ENCODE peak calls at places on chromosome 7, in ten cellular contexts. One of them, this sample, is unnamed.

GRCh38 chr7:67764312-67764711 is 767.7 kb downstream of the TYW1 start:
- DNase-seq in A172: no peak
- DNase-seq in omental fat pad: no peak
- DNase-seq in effector CD4-positive, alpha-beta T cell: no peak
- DNase-seq in HEK293T: no peak
- DNase-seq in activated CD8-positive, alpha-beta memory T cell treated with anti-CD3 and anti-CD28 coated beads for 48 hours: no peak
- DNase-seq in NCI-H1105: no peak
- DNase-seq in NCI-H2171 treated with DMSO at 0.1 percent for 48 hours: no peak
- DNase-seq in activated naive CD8-positive, alpha-beta T cell treated with anti-CD3 and anti-CD28 coated beads, Interleukin-2, amount 50 U/mL, for 24 hours: no peak
- DNase-seq in lung: no peak
- DNase-seq in this sample: no peak

GRCh38 chr7:117004899-117005298 is 51.6 kb downstream of the ST7 start:
- DNase-seq in A172: no peak
- DNase-seq in omental fat pad: no peak
- DNase-seq in effector CD4-positive, alpha-beta T cell: no peak
- DNase-seq in HEK293T: no peak
- DNase-seq in activated CD8-positive, alpha-beta memory T cell treated with anti-CD3 and anti-CD28 coated beads for 48 hours: no peak
- DNase-seq in NCI-H1105: no peak
- DNase-seq in NCI-H2171 treated with DMSO at 0.1 percent for 48 hours: no peak
- DNase-seq in activated naive CD8-positive, alpha-beta T cell treated with anti-CD3 and anti-CD28 coated beads, Interleukin-2, amount 50 U/mL, for 24 hours: no peak
- DNase-seq in lung: no peak
- DNase-seq in this sample: no peak

GRCh38 chr7:158975526-158976467 is 119.4 kb downstream of the DYNC2I1 start:
- DNase-seq in A172: no peak
- DNase-seq in omental fat pad: no peak
- DNase-seq in effector CD4-positive, alpha-beta T cell: no peak
- DNase-seq in HEK293T: no peak
- DNase-seq in activated CD8-positive, alpha-beta memory T cell treated with anti-CD3 and anti-CD28 coated beads for 48 hours: no peak
- DNase-seq in NCI-H1105: peak; percentile 49
- DNase-seq in NCI-H2171 treated with DMSO at 0.1 percent for 48 hours: no peak
- DNase-seq in activated naive CD8-positive, alpha-beta T cell treated with anti-CD3 and anti-CD28 coated beads, Interleukin-2, amount 50 U/mL, for 24 hours: peak; percentile 48
- DNase-seq in lung: no peak
- DNase-seq in this sample: peak; percentile 60

GRCh38 chr7:16447867-16448266 is 17.7 kb downstream of the SOSTDC1 start:
- DNase-seq in A172: no peak
- DNase-seq in omental fat pad: no peak
- DNase-seq in effector CD4-positive, alpha-beta T cell: no peak
- DNase-seq in HEK293T: no peak
- DNase-seq in activated CD8-positive, alpha-beta memory T cell treated with anti-CD3 and anti-CD28 coated beads for 48 hours: no peak
- DNase-seq in NCI-H1105: no peak
- DNase-seq in NCI-H2171 treated with DMSO at 0.1 percent for 48 hours: no peak
- DNase-seq in activated naive CD8-positive, alpha-beta T cell treated with anti-CD3 and anti-CD28 coated beads, Interleukin-2, amount 50 U/mL, for 24 hours: no peak
- DNase-seq in lung: no peak
- DNase-seq in this sample: no peak

GRCh38 chr7:66250711-66251110 is 45.6 kb downstream of the TPST1 start:
- DNase-seq in A172: peak; percentile 91
- DNase-seq in omental fat pad: no peak
- DNase-seq in effector CD4-positive, alpha-beta T cell: no peak
- DNase-seq in HEK293T: no peak
- DNase-seq in activated CD8-positive, alpha-beta memory T cell treated with anti-CD3 and anti-CD28 coated beads for 48 hours: no peak
- DNase-seq in NCI-H1105: no peak
- DNase-seq in NCI-H2171 treated with DMSO at 0.1 percent for 48 hours: no peak
- DNase-seq in activated naive CD8-positive, alpha-beta T cell treated with anti-CD3 and anti-CD28 coated beads, Interleukin-2, amount 50 U/mL, for 24 hours: no peak
- DNase-seq in lung: no peak
- DNase-seq in this sample: no peak

GRCh38 chr7:41579961-41580935 is 122.6 kb downstream of the INHBA start:
- DNase-seq in A172: peak; percentile 98
- DNase-seq in omental fat pad: no peak
- DNase-seq in effector CD4-positive, alpha-beta T cell: no peak
- DNase-seq in HEK293T: no peak
- DNase-seq in activated CD8-positive, alpha-beta memory T cell treated with anti-CD3 and anti-CD28 coated beads for 48 hours: no peak
- DNase-seq in NCI-H1105: no peak
- DNase-seq in NCI-H2171 treated with DMSO at 0.1 percent for 48 hours: no peak
- DNase-seq in activated naive CD8-positive, alpha-beta T cell treated with anti-CD3 and anti-CD28 coated beads, Interleukin-2, amount 50 U/mL, for 24 hours: no peak
- DNase-seq in lung: no peak
- DNase-seq in this sample: no peak

GRCh38 chr7:76231583-76231982 is 29.9 kb downstream of the SRRM3 start:
- DNase-seq in A172: peak; percentile 46
- DNase-seq in omental fat pad: no peak
- DNase-seq in effector CD4-positive, alpha-beta T cell: no peak
- DNase-seq in HEK293T: no peak
- DNase-seq in activated CD8-positive, alpha-beta memory T cell treated with anti-CD3 and anti-CD28 coated beads for 48 hours: no peak
- DNase-seq in NCI-H1105: no peak
- DNase-seq in NCI-H2171 treated with DMSO at 0.1 percent for 48 hours: no peak
- DNase-seq in activated naive CD8-positive, alpha-beta T cell treated with anti-CD3 and anti-CD28 coated beads, Interleukin-2, amount 50 U/mL, for 24 hours: no peak
- DNase-seq in lung: no peak
- DNase-seq in this sample: no peak

GRCh38 chr7:113010377-113010776 is 76.2 kb downstream of the GPR85 start:
- DNase-seq in A172: no peak
- DNase-seq in omental fat pad: no peak
- DNase-seq in effector CD4-positive, alpha-beta T cell: no peak
- DNase-seq in HEK293T: no peak
- DNase-seq in activated CD8-positive, alpha-beta memory T cell treated with anti-CD3 and anti-CD28 coated beads for 48 hours: no peak
- DNase-seq in NCI-H1105: peak; percentile 5
- DNase-seq in NCI-H2171 treated with DMSO at 0.1 percent for 48 hours: no peak
- DNase-seq in activated naive CD8-positive, alpha-beta T cell treated with anti-CD3 and anti-CD28 coated beads, Interleukin-2, amount 50 U/mL, for 24 hours: no peak
- DNase-seq in lung: no peak
- DNase-seq in this sample: no peak

GRCh38 chr7:128112781-128113221 is 81.6 kb upstream of the LRRC4 start:
- DNase-seq in A172: no peak
- DNase-seq in omental fat pad: no peak
- DNase-seq in effector CD4-positive, alpha-beta T cell: no peak
- DNase-seq in HEK293T: no peak
- DNase-seq in activated CD8-positive, alpha-beta memory T cell treated with anti-CD3 and anti-CD28 coated beads for 48 hours: no peak
- DNase-seq in NCI-H1105: no peak
- DNase-seq in NCI-H2171 treated with DMSO at 0.1 percent for 48 hours: peak; percentile 66
- DNase-seq in activated naive CD8-positive, alpha-beta T cell treated with anti-CD3 and anti-CD28 coated beads, Interleukin-2, amount 50 U/mL, for 24 hours: no peak
- DNase-seq in lung: no peak
- DNase-seq in this sample: peak; percentile 34

GRCh38 chr7:21367081-21367480 is 60.8 kb upstream of the SP4 start:
- DNase-seq in A172: no peak
- DNase-seq in omental fat pad: no peak
- DNase-seq in effector CD4-positive, alpha-beta T cell: no peak
- DNase-seq in HEK293T: no peak
- DNase-seq in activated CD8-positive, alpha-beta memory T cell treated with anti-CD3 and anti-CD28 coated beads for 48 hours: no peak
- DNase-seq in NCI-H1105: peak; percentile 50
- DNase-seq in NCI-H2171 treated with DMSO at 0.1 percent for 48 hours: no peak
- DNase-seq in activated naive CD8-positive, alpha-beta T cell treated with anti-CD3 and anti-CD28 coated beads, Interleukin-2, amount 50 U/mL, for 24 hours: no peak
- DNase-seq in lung: no peak
- DNase-seq in this sample: no peak

GRCh38 chr7:69599211-69599878 is 1.1 kb downstream of the AUTS2 start:
- DNase-seq in A172: peak; percentile 25
- DNase-seq in omental fat pad: no peak
- DNase-seq in effector CD4-positive, alpha-beta T cell: no peak
- DNase-seq in HEK293T: no peak
- DNase-seq in activated CD8-positive, alpha-beta memory T cell treated with anti-CD3 and anti-CD28 coated beads for 48 hours: no peak
- DNase-seq in NCI-H1105: peak; percentile 41
- DNase-seq in NCI-H2171 treated with DMSO at 0.1 percent for 48 hours: peak; percentile 39
- DNase-seq in activated naive CD8-positive, alpha-beta T cell treated with anti-CD3 and anti-CD28 coated beads, Interleukin-2, amount 50 U/mL, for 24 hours: no peak
- DNase-seq in lung: no peak
- DNase-seq in this sample: no peak

GRCh38 chr7:148156248-148156647 is 434.3 kb upstream of the C7orf33 start:
- DNase-seq in A172: peak; percentile 57
- DNase-seq in omental fat pad: no peak
- DNase-seq in effector CD4-positive, alpha-beta T cell: no peak
- DNase-seq in HEK293T: no peak
- DNase-seq in activated CD8-positive, alpha-beta memory T cell treated with anti-CD3 and anti-CD28 coated beads for 48 hours: no peak
- DNase-seq in NCI-H1105: no peak
- DNase-seq in NCI-H2171 treated with DMSO at 0.1 percent for 48 hours: no peak
- DNase-seq in activated naive CD8-positive, alpha-beta T cell treated with anti-CD3 and anti-CD28 coated beads, Interleukin-2, amount 50 U/mL, for 24 hours: no peak
- DNase-seq in lung: no peak
- DNase-seq in this sample: no peak

GRCh38 chr7:51369746-51370145 is 53.1 kb upstream of the COBL start:
- DNase-seq in A172: peak; percentile 26
- DNase-seq in omental fat pad: no peak
- DNase-seq in effector CD4-positive, alpha-beta T cell: no peak
- DNase-seq in HEK293T: no peak
- DNase-seq in activated CD8-positive, alpha-beta memory T cell treated with anti-CD3 and anti-CD28 coated beads for 48 hours: no peak
- DNase-seq in NCI-H1105: no peak
- DNase-seq in NCI-H2171 treated with DMSO at 0.1 percent for 48 hours: peak; percentile 13
- DNase-seq in activated naive CD8-positive, alpha-beta T cell treated with anti-CD3 and anti-CD28 coated beads, Interleukin-2, amount 50 U/mL, for 24 hours: no peak
- DNase-seq in lung: no peak
- DNase-seq in this sample: no peak

GRCh38 chr7:92790987-92791386 is 45.4 kb downstream of the CDK6 start:
- DNase-seq in A172: peak; percentile 65
- DNase-seq in omental fat pad: no peak
- DNase-seq in effector CD4-positive, alpha-beta T cell: no peak
- DNase-seq in HEK293T: no peak
- DNase-seq in activated CD8-positive, alpha-beta memory T cell treated with anti-CD3 and anti-CD28 coated beads for 48 hours: no peak
- DNase-seq in NCI-H1105: no peak
- DNase-seq in NCI-H2171 treated with DMSO at 0.1 percent for 48 hours: no peak
- DNase-seq in activated naive CD8-positive, alpha-beta T cell treated with anti-CD3 and anti-CD28 coated beads, Interleukin-2, amount 50 U/mL, for 24 hours: no peak
- DNase-seq in lung: no peak
- DNase-seq in this sample: no peak

GRCh38 chr7:54166419-54166818 is 375.8 kb upstream of the VSTM2A start:
- DNase-seq in A172: no peak
- DNase-seq in omental fat pad: no peak
- DNase-seq in effector CD4-positive, alpha-beta T cell: no peak
- DNase-seq in HEK293T: no peak
- DNase-seq in activated CD8-positive, alpha-beta memory T cell treated with anti-CD3 and anti-CD28 coated beads for 48 hours: no peak
- DNase-seq in NCI-H1105: no peak
- DNase-seq in NCI-H2171 treated with DMSO at 0.1 percent for 48 hours: no peak
- DNase-seq in activated naive CD8-positive, alpha-beta T cell treated with anti-CD3 and anti-CD28 coated beads, Interleukin-2, amount 50 U/mL, for 24 hours: no peak
- DNase-seq in lung: no peak
- DNase-seq in this sample: no peak

GRCh38 chr7:106178593-106179134 is 66.6 kb upstream of the SYPL1 start:
- DNase-seq in A172: peak; percentile 39
- DNase-seq in omental fat pad: no peak
- DNase-seq in effector CD4-positive, alpha-beta T cell: no peak
- DNase-seq in HEK293T: no peak
- DNase-seq in activated CD8-positive, alpha-beta memory T cell treated with anti-CD3 and anti-CD28 coated beads for 48 hours: no peak
- DNase-seq in NCI-H1105: no peak
- DNase-seq in NCI-H2171 treated with DMSO at 0.1 percent for 48 hours: peak; percentile 2
- DNase-seq in activated naive CD8-positive, alpha-beta T cell treated with anti-CD3 and anti-CD28 coated beads, Interleukin-2, amount 50 U/mL, for 24 hours: no peak
- DNase-seq in lung: no peak
- DNase-seq in this sample: no peak

GRCh38 chr7:30920584-30921539 is 9.2 kb downstream of the AQP1 start:
- DNase-seq in A172: peak; percentile 93
- DNase-seq in omental fat pad: peak; percentile 19
- DNase-seq in effector CD4-positive, alpha-beta T cell: no peak
- DNase-seq in HEK293T: no peak
- DNase-seq in activated CD8-positive, alpha-beta memory T cell treated with anti-CD3 and anti-CD28 coated beads for 48 hours: no peak
- DNase-seq in NCI-H1105: no peak
- DNase-seq in NCI-H2171 treated with DMSO at 0.1 percent for 48 hours: no peak
- DNase-seq in activated naive CD8-positive, alpha-beta T cell treated with anti-CD3 and anti-CD28 coated beads, Interleukin-2, amount 50 U/mL, for 24 hours: no peak
- DNase-seq in lung: no peak
- DNase-seq in this sample: no peak

GRCh38 chr7:85070967-85071628 is 115.8 kb downstream of the SEMA3D start:
- DNase-seq in A172: no peak
- DNase-seq in omental fat pad: no peak
- DNase-seq in effector CD4-positive, alpha-beta T cell: no peak
- DNase-seq in HEK293T: peak; percentile 32
- DNase-seq in activated CD8-positive, alpha-beta memory T cell treated with anti-CD3 and anti-CD28 coated beads for 48 hours: no peak
- DNase-seq in NCI-H1105: no peak
- DNase-seq in NCI-H2171 treated with DMSO at 0.1 percent for 48 hours: no peak
- DNase-seq in activated naive CD8-positive, alpha-beta T cell treated with anti-CD3 and anti-CD28 coated beads, Interleukin-2, amount 50 U/mL, for 24 hours: no peak
- DNase-seq in lung: no peak
- DNase-seq in this sample: no peak

GRCh38 chr7:74343281-74344127 is 54.3 kb downstream of the CLIP2 start:
- DNase-seq in A172: peak; percentile 95
- DNase-seq in omental fat pad: no peak
- DNase-seq in effector CD4-positive, alpha-beta T cell: no peak
- DNase-seq in HEK293T: no peak
- DNase-seq in activated CD8-positive, alpha-beta memory T cell treated with anti-CD3 and anti-CD28 coated beads for 48 hours: no peak
- DNase-seq in NCI-H1105: no peak
- DNase-seq in NCI-H2171 treated with DMSO at 0.1 percent for 48 hours: no peak
- DNase-seq in activated naive CD8-positive, alpha-beta T cell treated with anti-CD3 and anti-CD28 coated beads, Interleukin-2, amount 50 U/mL, for 24 hours: peak; percentile 10
- DNase-seq in lung: no peak
- DNase-seq in this sample: no peak

GRCh38 chr7:25296086-25296485 is 67.8 kb upstream of the NPVF start:
- DNase-seq in A172: no peak
- DNase-seq in omental fat pad: no peak
- DNase-seq in effector CD4-positive, alpha-beta T cell: no peak
- DNase-seq in HEK293T: no peak
- DNase-seq in activated CD8-positive, alpha-beta memory T cell treated with anti-CD3 and anti-CD28 coated beads for 48 hours: no peak
- DNase-seq in NCI-H1105: no peak
- DNase-seq in NCI-H2171 treated with DMSO at 0.1 percent for 48 hours: no peak
- DNase-seq in activated naive CD8-positive, alpha-beta T cell treated with anti-CD3 and anti-CD28 coated beads, Interleukin-2, amount 50 U/mL, for 24 hours: no peak
- DNase-seq in lung: no peak
- DNase-seq in this sample: no peak

GRCh38 chr7:70632400-70632799 is 499.5 kb upstream of the GALNT17 start:
- DNase-seq in A172: no peak
- DNase-seq in omental fat pad: no peak
- DNase-seq in effector CD4-positive, alpha-beta T cell: no peak
- DNase-seq in HEK293T: no peak
- DNase-seq in activated CD8-positive, alpha-beta memory T cell treated with anti-CD3 and anti-CD28 coated beads for 48 hours: no peak
- DNase-seq in NCI-H1105: no peak
- DNase-seq in NCI-H2171 treated with DMSO at 0.1 percent for 48 hours: peak; percentile 36
- DNase-seq in activated naive CD8-positive, alpha-beta T cell treated with anti-CD3 and anti-CD28 coated beads, Interleukin-2, amount 50 U/mL, for 24 hours: no peak
- DNase-seq in lung: no peak
- DNase-seq in this sample: no peak

GRCh38 chr7:144038887-144039286 is 9.9 kb upstream of the OR2A5 start:
- DNase-seq in A172: no peak
- DNase-seq in omental fat pad: no peak
- DNase-seq in effector CD4-positive, alpha-beta T cell: no peak
- DNase-seq in HEK293T: no peak
- DNase-seq in activated CD8-positive, alpha-beta memory T cell treated with anti-CD3 and anti-CD28 coated beads for 48 hours: no peak
- DNase-seq in NCI-H1105: no peak
- DNase-seq in NCI-H2171 treated with DMSO at 0.1 percent for 48 hours: no peak
- DNase-seq in activated naive CD8-positive, alpha-beta T cell treated with anti-CD3 and anti-CD28 coated beads, Interleukin-2, amount 50 U/mL, for 24 hours: no peak
- DNase-seq in lung: no peak
- DNase-seq in this sample: no peak

GRCh38 chr7:106425017-106425719 is 140.4 kb upstream of the NAMPT start:
- DNase-seq in A172: peak; percentile 96
- DNase-seq in omental fat pad: peak; percentile 38
- DNase-seq in effector CD4-positive, alpha-beta T cell: no peak
- DNase-seq in HEK293T: no peak
- DNase-seq in activated CD8-positive, alpha-beta memory T cell treated with anti-CD3 and anti-CD28 coated beads for 48 hours: peak; percentile 51
- DNase-seq in NCI-H1105: no peak
- DNase-seq in NCI-H2171 treated with DMSO at 0.1 percent for 48 hours: no peak
- DNase-seq in activated naive CD8-positive, alpha-beta T cell treated with anti-CD3 and anti-CD28 coated beads, Interleukin-2, amount 50 U/mL, for 24 hours: peak; percentile 73
- DNase-seq in lung: peak; percentile 88
- DNase-seq in this sample: peak; percentile 78

GRCh38 chr7:130131964-130132875 is 61.9 kb downstream of the KLHDC10 start:
- DNase-seq in A172: no peak
- DNase-seq in omental fat pad: no peak
- DNase-seq in effector CD4-positive, alpha-beta T cell: no peak
- DNase-seq in HEK293T: no peak
- DNase-seq in activated CD8-positive, alpha-beta memory T cell treated with anti-CD3 and anti-CD28 coated beads for 48 hours: no peak
- DNase-seq in NCI-H1105: no peak
- DNase-seq in NCI-H2171 treated with DMSO at 0.1 percent for 48 hours: peak; percentile 87
- DNase-seq in activated naive CD8-positive, alpha-beta T cell treated with anti-CD3 and anti-CD28 coated beads, Interleukin-2, amount 50 U/mL, for 24 hours: no peak
- DNase-seq in lung: no peak
- DNase-seq in this sample: no peak

GRCh38 chr7:1189986-1190772 is 30.2 kb upstream of the ZFAND2A start:
- DNase-seq in A172: no peak
- DNase-seq in omental fat pad: no peak
- DNase-seq in effector CD4-positive, alpha-beta T cell: no peak
- DNase-seq in HEK293T: no peak
- DNase-seq in activated CD8-positive, alpha-beta memory T cell treated with anti-CD3 and anti-CD28 coated beads for 48 hours: no peak
- DNase-seq in NCI-H1105: no peak
- DNase-seq in NCI-H2171 treated with DMSO at 0.1 percent for 48 hours: no peak
- DNase-seq in activated naive CD8-positive, alpha-beta T cell treated with anti-CD3 and anti-CD28 coated beads, Interleukin-2, amount 50 U/mL, for 24 hours: no peak
- DNase-seq in lung: no peak
- DNase-seq in this sample: no peak

GRCh38 chr7:108226723-108227359 is 96.7 kb upstream of the LAMB4 start:
- DNase-seq in A172: no peak
- DNase-seq in omental fat pad: no peak
- DNase-seq in effector CD4-positive, alpha-beta T cell: no peak
- DNase-seq in HEK293T: no peak
- DNase-seq in activated CD8-positive, alpha-beta memory T cell treated with anti-CD3 and anti-CD28 coated beads for 48 hours: no peak
- DNase-seq in NCI-H1105: no peak
- DNase-seq in NCI-H2171 treated with DMSO at 0.1 percent for 48 hours: no peak
- DNase-seq in activated naive CD8-positive, alpha-beta T cell treated with anti-CD3 and anti-CD28 coated beads, Interleukin-2, amount 50 U/mL, for 24 hours: no peak
- DNase-seq in lung: no peak
- DNase-seq in this sample: no peak

GRCh38 chr7:107966701-107967100 is 36.3 kb downstream of the LAMB1 start:
- DNase-seq in A172: peak; percentile 98
- DNase-seq in omental fat pad: no peak
- DNase-seq in effector CD4-positive, alpha-beta T cell: no peak
- DNase-seq in HEK293T: no peak
- DNase-seq in activated CD8-positive, alpha-beta memory T cell treated with anti-CD3 and anti-CD28 coated beads for 48 hours: no peak
- DNase-seq in NCI-H1105: no peak
- DNase-seq in NCI-H2171 treated with DMSO at 0.1 percent for 48 hours: peak; percentile 71
- DNase-seq in activated naive CD8-positive, alpha-beta T cell treated with anti-CD3 and anti-CD28 coated beads, Interleukin-2, amount 50 U/mL, for 24 hours: no peak
- DNase-seq in lung: no peak
- DNase-seq in this sample: no peak

GRCh38 chr7:127587663-127588018 is 570 bp upstream of the ARF5 start:
- DNase-seq in A172: no peak
- DNase-seq in omental fat pad: no peak
- DNase-seq in effector CD4-positive, alpha-beta T cell: no peak
- DNase-seq in HEK293T: no peak
- DNase-seq in activated CD8-positive, alpha-beta memory T cell treated with anti-CD3 and anti-CD28 coated beads for 48 hours: no peak
- DNase-seq in NCI-H1105: no peak
- DNase-seq in NCI-H2171 treated with DMSO at 0.1 percent for 48 hours: no peak
- DNase-seq in activated naive CD8-positive, alpha-beta T cell treated with anti-CD3 and anti-CD28 coated beads, Interleukin-2, amount 50 U/mL, for 24 hours: peak; percentile 3
- DNase-seq in lung: no peak
- DNase-seq in this sample: no peak